ENCODE peak calls at places on chromosomes 11 and 22, in six cellular contexts. One of them, this sample, is unnamed.

GRCh38 chr22:19703869-19704268 is 10.4 kb upstream of the SEPTIN5 start:
- DNase-seq in HepG2: no peak
- DNase-seq in SK-N-SH: no peak
- DNase-seq in HCT116: no peak
- DNase-seq in K562: peak
- DNase-seq in GM12878: no peak
- DNase-seq in this sample: no peak

GRCh38 chr11:77619576-77620198 is 17.9 kb downstream of the CLNS1A start:
- DNase-seq in HepG2: peak
- DNase-seq in SK-N-SH: no peak
- DNase-seq in HCT116: peak
- DNase-seq in K562: no peak
- DNase-seq in GM12878: peak
- DNase-seq in this sample: peak

GRCh38 chr22:24106385-24107381 is 74.6 kb upstream of the SUSD2 start:
- DNase-seq in HepG2: no peak
- DNase-seq in SK-N-SH: no peak
- DNase-seq in HCT116: no peak
- DNase-seq in K562: no peak
- DNase-seq in GM12878: peak
- DNase-seq in this sample: no peak

GRCh38 chr11:122195790-122196189 is 79.8 kb upstream of the BLID start:
- DNase-seq in HepG2: no peak
- DNase-seq in SK-N-SH: no peak
- DNase-seq in HCT116: no peak
- DNase-seq in K562: no peak
- DNase-seq in GM12878: no peak
- DNase-seq in this sample: no peak

GRCh38 chr11:57703341-57703740 is 8.7 kb downstream of the MED19 start:
- DNase-seq in HepG2: no peak
- DNase-seq in SK-N-SH: no peak
- DNase-seq in HCT116: no peak
- DNase-seq in K562: no peak
- DNase-seq in GM12878: no peak
- DNase-seq in this sample: no peak

GRCh38 chr11:117520201-117520600 is 192.5 kb downstream of the CEP164 start:
- DNase-seq in HepG2: no peak
- DNase-seq in SK-N-SH: no peak
- DNase-seq in HCT116: no peak
- DNase-seq in K562: no peak
- DNase-seq in GM12878: no peak
- DNase-seq in this sample: peak

GRCh38 chr11:61959026-61959608 is 8.3 kb downstream of the FTH1 start:
- DNase-seq in HepG2: no peak
- DNase-seq in SK-N-SH: no peak
- DNase-seq in HCT116: no peak
- DNase-seq in K562: no peak
- DNase-seq in GM12878: no peak
- DNase-seq in this sample: no peak

GRCh38 chr11:45885274-45885920 is at the start of gene MAPK8IP1:
- DNase-seq in HepG2: peak
- DNase-seq in SK-N-SH: peak
- DNase-seq in HCT116: no peak
- DNase-seq in K562: peak
- DNase-seq in GM12878: no peak
- DNase-seq in this sample: peak

GRCh38 chr11:69832561-69833413 is 13.6 kb upstream of the FGF3 start:
- DNase-seq in HepG2: no peak
- DNase-seq in SK-N-SH: peak
- DNase-seq in HCT116: no peak
- DNase-seq in K562: no peak
- DNase-seq in GM12878: no peak
- DNase-seq in this sample: no peak

GRCh38 chr11:60376601-60377000 is 1.7 kb upstream of the MS4A7 start:
- DNase-seq in HepG2: no peak
- DNase-seq in SK-N-SH: no peak
- DNase-seq in HCT116: no peak
- DNase-seq in K562: no peak
- DNase-seq in GM12878: no peak
- DNase-seq in this sample: peak

GRCh38 chr11:30935861-30936260 is 349.7 kb upstream of the MPPED2 start:
- DNase-seq in HepG2: no peak
- DNase-seq in SK-N-SH: no peak
- DNase-seq in HCT116: no peak
- DNase-seq in K562: no peak
- DNase-seq in GM12878: no peak
- DNase-seq in this sample: no peak
- TF ChIP-seq JUND in HepG2: no peak
- TF ChIP-seq JUND in SK-N-SH: no peak
- TF ChIP-seq JUND in HCT116: no peak
- TF ChIP-seq JUND in K562: no peak
- TF ChIP-seq JUND in GM12878: no peak
- TF ChIP-seq JUND in this sample: no peak

GRCh38 chr22:36586250-36586649 is 57.3 kb upstream of the EIF3D start:
- DNase-seq in HepG2: no peak
- DNase-seq in SK-N-SH: no peak
- DNase-seq in HCT116: no peak
- DNase-seq in K562: no peak
- DNase-seq in GM12878: no peak
- DNase-seq in this sample: no peak

GRCh38 chr22:36587289-36588154 is 58.6 kb upstream of the EIF3D start:
- DNase-seq in HepG2: no peak
- DNase-seq in SK-N-SH: no peak
- DNase-seq in HCT116: no peak
- DNase-seq in K562: no peak
- DNase-seq in GM12878: no peak
- DNase-seq in this sample: no peak

GRCh38 chr22:36584666-36585065 is 55.7 kb upstream of the EIF3D start:
- DNase-seq in HepG2: no peak
- DNase-seq in SK-N-SH: no peak
- DNase-seq in HCT116: no peak
- DNase-seq in K562: no peak
- DNase-seq in GM12878: no peak
- DNase-seq in this sample: no peak

GRCh38 chr22:36586852-36587251 is 57.9 kb upstream of the EIF3D start:
- DNase-seq in HepG2: no peak
- DNase-seq in SK-N-SH: no peak
- DNase-seq in HCT116: no peak
- DNase-seq in K562: no peak
- DNase-seq in GM12878: no peak
- DNase-seq in this sample: no peak

DNA sequence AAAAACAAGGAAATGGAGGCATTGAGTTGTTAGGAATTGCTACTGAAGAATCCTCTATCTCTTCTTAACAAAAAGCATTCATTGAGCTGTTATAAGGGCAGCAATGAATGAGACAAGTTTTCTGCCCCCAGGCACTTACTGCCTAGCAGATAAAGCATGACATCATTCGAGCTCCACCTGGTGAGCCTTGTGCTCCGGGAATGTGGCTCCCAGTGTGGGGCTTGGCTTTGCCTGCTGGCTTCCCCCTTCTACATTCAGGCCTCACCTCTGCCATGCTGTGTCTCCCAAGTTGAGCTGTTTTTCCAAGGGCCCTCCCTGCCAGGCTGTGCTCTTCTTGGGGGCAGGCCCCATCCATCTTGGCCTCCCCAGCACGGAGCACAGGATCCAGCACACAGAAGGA is 56.9 kb upstream of the EIF3D start:
- DNase-seq in HepG2: no peak
- DNase-seq in SK-N-SH: no peak
- DNase-seq in HCT116: no peak
- DNase-seq in K562: no peak
- DNase-seq in GM12878: no peak
- DNase-seq in this sample: no peak
- TF ChIP-seq JUND in HepG2: no peak
- TF ChIP-seq JUND in SK-N-SH: no peak
- TF ChIP-seq JUND in HCT116: no peak
- TF ChIP-seq JUND in K562: no peak
- TF ChIP-seq JUND in GM12878: no peak
- TF ChIP-seq JUND in this sample: no peak

GRCh38 chr11:128375941-128376340 is 211.4 kb downstream of the ETS1 start:
- DNase-seq in HepG2: no peak
- DNase-seq in SK-N-SH: no peak
- DNase-seq in HCT116: no peak
- DNase-seq in K562: no peak
- DNase-seq in GM12878: no peak
- DNase-seq in this sample: no peak

GRCh38 chr11:128367573-128367972 is 219.8 kb downstream of the ETS1 start:
- DNase-seq in HepG2: no peak
- DNase-seq in SK-N-SH: no peak
- DNase-seq in HCT116: no peak
- DNase-seq in K562: no peak
- DNase-seq in GM12878: peak
- DNase-seq in this sample: peak

DNA sequence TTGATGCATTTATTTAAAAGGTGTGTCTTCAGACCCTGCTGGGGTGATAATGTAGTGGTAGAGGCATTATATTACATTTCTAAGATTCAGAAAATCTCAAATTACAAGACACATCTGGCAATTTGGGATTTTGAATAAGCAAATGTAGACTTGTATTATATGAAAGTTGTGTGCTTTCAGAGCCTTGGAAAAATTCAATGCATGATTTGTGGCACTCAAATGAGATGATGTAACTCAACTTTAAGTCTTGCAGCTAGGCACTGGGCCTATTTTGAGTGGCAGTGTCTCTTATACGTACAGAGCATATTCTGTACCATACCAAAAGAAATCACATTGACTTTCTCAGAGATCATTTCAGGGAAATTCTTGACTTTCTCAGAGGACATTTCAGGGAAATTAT is 214.3 kb downstream of the ETS1 start:
- DNase-seq in HepG2: no peak
- DNase-seq in SK-N-SH: no peak
- DNase-seq in HCT116: no peak
- DNase-seq in K562: no peak
- DNase-seq in GM12878: no peak
- DNase-seq in this sample: no peak
- TF ChIP-seq JUND in HepG2: no peak
- TF ChIP-seq JUND in SK-N-SH: no peak
- TF ChIP-seq JUND in HCT116: no peak
- TF ChIP-seq JUND in K562: no peak
- TF ChIP-seq JUND in GM12878: no peak
- TF ChIP-seq JUND in this sample: no peak

GRCh38 chr22:41772645-41773044 is 27.8 kb upstream of the CCDC134 start:
- DNase-seq in HepG2: peak
- DNase-seq in SK-N-SH: no peak
- DNase-seq in HCT116: no peak
- DNase-seq in K562: no peak
- DNase-seq in GM12878: no peak
- DNase-seq in this sample: no peak
- TF ChIP-seq JUND in HepG2: no peak
- TF ChIP-seq JUND in SK-N-SH: no peak
- TF ChIP-seq JUND in HCT116: no peak
- TF ChIP-seq JUND in K562: no peak
- TF ChIP-seq JUND in GM12878: no peak
- TF ChIP-seq JUND in this sample: no peak

This sample was measured in T47D.